ENCODE peak calls at places on chromosomes 3 and 15, in seven cellular contexts. Q, R, Z, U, H, K and Y are unnamed samples. For H3K4me1, the result is how much of the 10 kb centered on the place peaks cover.

GRCh38 chr3:148962513-148962912 is 28.8 kb upstream of the GYG1 start:
- DNase-seq in U (peak), R (no peak), K (peak), Q (no peak), H (peak), Z (peak), Y (no peak)

GRCh38 chr15:59751552-59752413 is 62.7 kb upstream of the BNIP2 start:
- DNase-seq in H (peak), U (no peak), Z (peak), R (no peak), Q (no peak), K (peak), Y (peak)

GRCh38 chr15:56672721-56673120 is 60.6 kb downstream of the ZNF280D start:
- DNase-seq in R (no peak), H (no peak), Q (no peak), U (peak), K (no peak), Z (no peak), Y (no peak)

GRCh38 chr15:89383635-89384604 is 49.3 kb upstream of the POLG start:
- DNase-seq in H (no peak), Z (no peak), R (peak), K (peak), U (peak), Q (no peak), Y (no peak)

GRCh38 chr15:84883433-84883832 is 1.0 kb upstream of the SLC28A1 start:
- DNase-seq in R (no peak), Q (no peak), Z (peak), U (no peak), H (no peak), K (no peak), Y (no peak)

GRCh38 chr3:100423611-100424010 is 22.3 kb downstream of the LNP1 start:
- DNase-seq in H (no peak), U (no peak), R (no peak), K (no peak), Z (no peak), Q (no peak), Y (no peak)

GRCh38 chr3:177127008-177127407 is 70.3 kb downstream of the TBL1XR1 start:
- DNase-seq in Z (no peak), U (no peak), R (no peak), Q (no peak), H (no peak), K (no peak), Y (no peak)

GRCh38 chr15:67834249-67834592 is 5.6 kb downstream of the RNU6-1 start:
- DNase-seq in H (no peak), U (no peak), R (no peak), Q (no peak), Z (peak), K (peak), Y (no peak)

GRCh38 chr3:53134631-53135232 is 4.5 kb upstream of the RFT1 start:
- DNase-seq in H (peak), Q (peak), R (peak), U (peak), Z (peak), K (peak), Y (peak)

GRCh38 chr15:66603301-66604179 is 37.7 kb upstream of the LCTL start:
- DNase-seq in R (peak), Q (peak), U (peak), K (peak), H (peak), Z (peak), Y (peak)

GRCh38 chr3:62149962-62150361 is 223.4 kb downstream of the FEZF2 start:
- DNase-seq in K (no peak), Z (no peak), R (no peak), H (no peak), U (peak), Q (no peak), Y (no peak)

GRCh38 chr3:126294211-126294801 is 62.9 kb downstream of the KLF15 start:
- DNase-seq in Z (no peak), Q (no peak), H (no peak), R (no peak), K (no peak), U (no peak), Y (no peak)

GRCh38 chr3:129022114-129022994 is 21.2 kb downstream of the EFCC1 start:
- DNase-seq in H (no peak), Z (peak), U (peak), K (no peak), Q (no peak), R (peak), Y (no peak)

GRCh38 chr3:112640333-112640863 is 545 bp downstream of the CCDC80 start:
- DNase-seq in H (no peak), Q (no peak), U (peak), K (no peak), R (no peak), Z (peak), Y (no peak)

GRCh38 chr15:78056714-78057269 is 20.7 kb downstream of the TBC1D2B start:
- DNase-seq in Q (peak), R (peak), Z (peak), H (no peak), U (peak), K (no peak), Y (peak)

GRCh38 chr3:169052465-169053302 is 610.8 kb downstream of the MECOM start:
- DNase-seq in Z (no peak), K (no peak), U (no peak), R (no peak), Q (no peak), H (no peak), Y (no peak)

GRCh38 chr15:66955871-66956585 is 109.4 kb upstream of the SMAD3 start:
- DNase-seq in U (peak), H (peak), K (no peak), R (no peak), Z (no peak), Q (no peak), Y (no peak)

GRCh38 chr3:138289701-138290100 is 40.0 kb downstream of the NME9 start:
- DNase-seq in K (no peak), R (no peak), Z (no peak), U (no peak), Q (no peak), H (no peak), Y (no peak)

GRCh38 chr3:183252973-183253363 is at the start of gene B3GNT5:
- DNase-seq in U (no peak), H (peak), Q (no peak), R (no peak), K (peak), Z (no peak), Y (no peak)

GRCh38 chr15:38068600-38068999 is 134.2 kb downstream of the TMCO5A start:
- DNase-seq in R (no peak), Q (no peak), U (peak), H (no peak), K (no peak), Z (no peak), Y (no peak)

GRCh38 chr3:172560026-172560425 is 36.8 kb upstream of the TNFSF10 start:
- DNase-seq in Q (no peak), U (no peak), R (no peak), K (no peak), Z (no peak), H (no peak), Y (no peak)

GRCh38 chr3:37739579-37740290 is 121.9 kb upstream of the CTDSPL start:
- DNase-seq in H (no peak), U (no peak), R (peak), Q (no peak), Z (no peak), K (no peak), Y (no peak)

GRCh38 chr3:102223139-102223538 is 211.7 kb upstream of the ZPLD1 start:
- DNase-seq in U (no peak), Z (no peak), Q (no peak), R (no peak), H (no peak), K (no peak), Y (no peak)

GRCh38 chr15:69032703-69033373 is 18.3 kb downstream of the NOX5 start:
- DNase-seq in Q (no peak), U (no peak), H (no peak), Z (peak), R (no peak), K (no peak), Y (no peak)

GRCh38 chr15:36175781-36176211 is 403.6 kb upstream of the CDIN1 start:
- DNase-seq in Z (no peak), H (no peak), U (no peak), K (no peak), Q (no peak), R (no peak), Y (no peak)

GRCh38 chr3:131789188-131789587 is 245.6 kb downstream of the CPNE4 start:
- DNase-seq in U (no peak), Q (no peak), R (no peak), K (no peak), H (no peak), Z (no peak), Y (no peak)

GRCh38 chr15:78049691-78050440 is 27.6 kb downstream of the TBC1D2B start:
- DNase-seq in R (peak), H (no peak), Z (peak), K (no peak), Q (peak), U (no peak), Y (peak)

GRCh38 chr3:149576071-149576564 is 81.7 kb downstream of the WWTR1 start:
- DNase-seq in Q (no peak), H (peak), R (peak), K (peak), U (peak), Z (peak), Y (no peak)

GRCh38 chr3:70811880-70812279 is 499.4 kb upstream of the MDFIC2 start:
- DNase-seq in Q (peak), K (no peak), R (peak), H (no peak), U (peak), Z (no peak), Y (no peak)

GRCh38 chr3:23706116-23706515 is 99.6 kb upstream of the UBE2E1 start:
- DNase-seq in Q (no peak), H (no peak), U (peak), Z (no peak), R (no peak), K (no peak), Y (no peak)

GRCh38 chr3:72997421-72997961 is 880 bp downstream of the PPP4R2 start:
- DNase-seq in Q (peak), H (peak), K (peak), Z (peak), R (peak), U (peak), Y (peak)

GRCh38 chr3:69353492-69353891 is 32.4 kb downstream of the FRMD4B start:
- DNase-seq in K (no peak), Q (peak), Z (no peak), H (no peak), R (peak), U (no peak), Y (no peak)

GRCh38 chr3:42129014-42129953 is 38.1 kb downstream of the TRAK1 start:
- DNase-seq in R (no peak), H (peak), Z (no peak), Q (no peak), K (peak), U (peak), Y (no peak)

GRCh38 chr3:152471814-152472605 is 203.3 kb downstream of the MBNL1 start:
- DNase-seq in Z (no peak), H (peak), K (peak), U (peak), Q (peak), R (peak), Y (peak)

GRCh38 chr3:177034850-177035475 is 162.3 kb downstream of the TBL1XR1 start:
- DNase-seq in Z (no peak), U (no peak), Q (no peak), R (no peak), H (no peak), K (no peak), Y (no peak)

GRCh38 chr3:30199855-30200254 is 406.5 kb upstream of the TGFBR2 start:
- DNase-seq in H (no peak), Z (no peak), K (no peak), R (no peak), U (no peak), Q (no peak), Y (no peak)

GRCh38 chr3:139108253-139108969 is 63.7 kb upstream of the PRR23C start:
- DNase-seq in H (no peak), U (no peak), R (no peak), Q (no peak), K (no peak), Z (no peak), Y (no peak)

GRCh38 chr3:66195347-66195783 is 25.4 kb upstream of the SLC25A26 start:
- DNase-seq in H (peak), U (no peak), K (peak), R (peak), Q (no peak), Z (peak), Y (no peak)

GRCh38 chr3:136070953-136071949 is 105.7 kb downstream of the PPP2R3A start:
- DNase-seq in K (peak), R (peak), H (no peak), U (peak), Q (no peak), Z (no peak), Y (no peak)

GRCh38 chr15:100763764-100764750 is 115.6 kb upstream of the ALDH1A3 start:
- DNase-seq in R (peak), Q (no peak), H (no peak), Z (peak), U (no peak), K (no peak), Y (no peak)
- H3K4me3 ChIP-seq in R (no peak), Q (no peak), H (no peak), Z (no peak), U (no peak), K (no peak), Y (no peak)

DNA sequence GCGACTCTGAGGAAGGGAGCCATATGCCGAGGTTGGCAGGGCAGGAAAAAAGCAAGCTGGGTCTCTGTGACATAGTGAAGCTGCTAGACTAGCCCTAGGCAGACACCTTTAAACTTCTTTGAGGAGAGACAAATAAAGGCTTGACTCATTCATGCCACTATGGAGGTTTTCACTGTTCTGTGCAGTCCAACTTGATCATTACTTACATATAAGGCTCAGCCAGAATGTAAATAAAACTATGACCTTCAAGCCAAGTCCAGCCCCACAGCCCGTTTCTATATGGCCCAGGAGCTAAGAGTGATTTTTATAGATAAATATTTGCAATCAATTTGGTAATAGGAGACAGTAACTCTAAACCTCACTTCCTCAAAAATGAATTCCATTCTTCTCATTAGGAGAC is 30.7 kb upstream of the PRICKLE2 start:
- DNase-seq in H (no peak), R (no peak), K (no peak), Q (no peak), Z (no peak), U (no peak), Y (no peak)
- H3K4me1 ChIP-seq in H (under half), R (under half), K (under half), Q (under half), Z (under half), U (under half), Y (under half)

DNA sequence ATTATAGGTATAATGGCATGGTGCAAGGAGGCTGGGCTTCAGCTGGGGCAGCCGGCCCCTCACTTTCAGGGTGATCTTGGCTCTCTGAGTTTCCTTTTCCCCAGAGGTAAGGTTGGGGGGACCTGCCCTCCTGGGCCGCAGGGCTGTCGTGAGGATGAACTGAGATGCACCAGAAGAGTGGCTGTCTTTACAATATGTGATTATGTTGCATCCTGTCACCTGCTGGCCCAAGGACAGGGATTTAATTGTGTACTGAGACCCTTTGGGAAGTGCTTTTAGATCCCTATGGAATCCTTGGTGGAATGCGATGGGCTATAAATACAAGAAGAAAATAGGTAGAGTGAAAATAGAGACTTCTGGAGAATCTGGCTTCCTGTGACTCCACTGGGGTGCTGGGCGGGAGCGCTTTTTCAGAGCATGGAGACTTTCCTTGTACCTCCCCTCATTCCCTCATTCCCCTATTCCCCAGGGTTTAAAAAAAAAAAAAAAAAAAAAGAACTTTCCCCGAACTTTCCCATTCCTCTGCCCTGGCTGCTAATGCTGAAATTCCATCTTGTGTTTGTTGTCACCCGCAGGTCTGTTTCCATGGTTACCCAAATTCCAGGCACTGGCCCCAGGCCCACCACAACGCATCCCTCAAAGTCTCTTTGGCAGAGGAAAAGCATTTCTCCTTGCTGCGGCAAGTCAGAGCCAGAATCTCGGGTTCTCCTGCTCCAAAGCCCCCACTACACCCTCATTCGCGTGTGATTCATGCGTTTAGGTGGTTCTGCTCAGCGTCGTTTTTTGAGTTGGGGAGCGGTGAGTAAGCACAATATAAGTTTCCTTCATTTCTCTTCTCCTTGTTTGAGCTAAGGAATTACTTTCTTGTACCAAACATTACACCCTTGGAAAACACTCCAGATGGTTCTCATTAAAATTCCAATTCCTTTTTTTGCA is 21.8 kb downstream of the ANAPC13 start:
- DNase-seq in H (no peak), R (peak), Q (no peak), U (peak), Z (peak), K (peak), Y (no peak)
- H3K27ac ChIP-seq in H (no peak), R (peak), Q (no peak), U (no peak), Z (peak), K (peak), Y (no peak)

GRCh38 chr3:50503504-50503903 is at the start of gene CACNA2D2:
- DNase-seq in K (peak), Z (peak), U (no peak), Q (peak), R (peak), H (peak), Y (peak)
- H3K4me3 ChIP-seq in K (peak), Z (no peak), U (peak), Q (no peak), R (peak), H (peak), Y (peak)

GRCh38 chr3:114709102-114709501 is 415.3 kb downstream of the TIGIT start:
- DNase-seq in H (no peak), R (no peak), Q (no peak), K (no peak), Z (no peak), U (peak), Y (no peak)
- H3K4me1 ChIP-seq in H (half or more), R (under half), Q (under half), K (under half), Z (under half), U (under half), Y (under half)

DNA sequence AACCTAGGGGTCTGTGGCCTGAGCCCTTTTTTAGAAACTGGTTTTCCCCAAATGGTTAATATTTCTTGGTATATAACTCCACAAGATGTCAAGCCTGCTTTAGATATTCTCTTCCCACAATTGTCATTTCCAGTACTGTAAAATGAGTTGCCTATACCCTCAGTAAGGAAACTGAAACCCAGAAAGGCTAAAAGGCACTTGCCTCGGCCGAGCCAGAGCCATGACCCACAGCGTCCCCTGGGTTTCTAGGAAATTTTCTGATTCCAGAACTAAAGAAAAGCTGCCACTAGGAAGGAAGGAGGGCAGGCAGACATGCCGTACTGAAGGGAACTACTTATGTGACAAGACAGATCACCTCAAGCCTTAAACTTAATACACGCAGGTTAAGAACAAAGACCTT is 59.1 kb downstream of the ATP8B4 start:
- DNase-seq in Z (no peak), Q (no peak), R (no peak), H (no peak), U (no peak), K (peak), Y (no peak)
- H3K27ac ChIP-seq in Z (peak), Q (no peak), R (no peak), H (no peak), U (no peak), K (no peak), Y (no peak)

DNA sequence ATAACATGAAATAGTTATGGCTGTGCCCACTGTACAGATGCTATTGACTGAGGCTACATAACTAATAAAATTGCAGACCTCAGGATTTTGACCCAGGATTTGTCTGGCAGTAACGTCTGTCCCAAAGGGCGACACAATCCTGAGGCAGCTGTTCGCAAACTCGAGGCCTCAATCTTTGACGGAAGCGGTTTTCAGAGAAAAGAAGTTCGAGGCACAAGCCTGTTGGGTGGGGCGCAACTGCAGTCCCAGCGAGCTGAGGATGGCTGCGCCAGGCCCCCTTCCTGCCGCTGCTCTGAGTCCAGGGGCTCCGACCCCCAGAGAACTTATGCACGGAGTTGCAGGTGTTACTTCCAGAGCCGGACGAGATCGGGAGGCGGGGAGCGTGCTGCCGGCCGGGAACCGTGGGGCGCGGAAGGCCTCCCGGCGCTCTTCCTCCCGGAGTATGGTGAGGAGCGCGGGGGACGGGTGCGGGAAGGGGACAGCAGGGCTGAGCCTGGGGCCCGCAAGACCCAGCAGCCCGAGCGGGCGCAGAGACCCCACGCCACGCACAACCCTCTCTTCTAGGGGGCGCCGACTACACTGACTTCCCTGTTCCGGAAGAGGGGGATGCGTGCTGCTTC is at the start of gene PARP15:
- DNase-seq in U (peak), H (no peak), Z (peak), K (peak), R (peak), Q (peak), Y (peak)
- H3K4me3 ChIP-seq in U (peak), H (no peak), Z (peak), K (peak), R (peak), Q (peak), Y (peak)

GRCh38 chr3:89713196-89713595 is 605.8 kb downstream of the EPHA3 start:
- DNase-seq in U (no peak), H (no peak), K (no peak), Z (no peak), Q (no peak), R (no peak), Y (no peak)
- H3K4me1 ChIP-seq in U (under half), H (under half), K (under half), Z (under half), Q (under half), R (under half), Y (under half)